ENCODE peak calls at places on chromosomes 1 and 21, in four cellular contexts. One of them, this sample, is unnamed.

GRCh38 chr21:40204956-40205355 is 337.7 kb downstream of the PCP4 start:
- DNase-seq in NCI-H345: peak; percentile 17
- DNase-seq in small intestine: no peak
- DNase-seq in colonic mucosa: no peak
- DNase-seq in this sample: no peak

GRCh38 chr1:32989160-32989894 is 24.7 kb upstream of the RNF19B start:
- DNase-seq in NCI-H345: no peak
- DNase-seq in small intestine: no peak
- DNase-seq in colonic mucosa: peak; percentile 56
- DNase-seq in this sample: peak; percentile 63

GRCh38 chr1:113153116-113153803 is 80.3 kb downstream of the LRIG2 start:
- DNase-seq in NCI-H345: no peak
- DNase-seq in small intestine: peak; percentile 82
- DNase-seq in colonic mucosa: peak; percentile 51
- DNase-seq in this sample: no peak

GRCh38 chr1:173478099-173478555 is 992 bp downstream of the PRDX6 start:
- DNase-seq in NCI-H345: peak; percentile 11
- DNase-seq in small intestine: peak; percentile 59
- DNase-seq in colonic mucosa: peak; percentile 58
- DNase-seq in this sample: peak; percentile 12

GRCh38 chr1:182731852-182732575 is 47.6 kb upstream of the RGS8 start:
- DNase-seq in NCI-H345: no peak
- DNase-seq in small intestine: no peak
- DNase-seq in colonic mucosa: no peak
- DNase-seq in this sample: no peak

GRCh38 chr1:71693581-71693980 is 588.8 kb downstream of the NEGR1 start:
- DNase-seq in NCI-H345: no peak
- DNase-seq in small intestine: no peak
- DNase-seq in colonic mucosa: no peak
- DNase-seq in this sample: no peak

GRCh38 chr21:17819878-17820232 is 699 bp upstream of the C21orf91 start:
- DNase-seq in NCI-H345: peak; percentile 85
- DNase-seq in small intestine: no peak
- DNase-seq in colonic mucosa: no peak
- DNase-seq in this sample: no peak

GRCh38 chr1:181219938-181220337 is 131.4 kb downstream of the IER5 start:
- DNase-seq in NCI-H345: no peak
- DNase-seq in small intestine: no peak
- DNase-seq in colonic mucosa: no peak
- DNase-seq in this sample: no peak

GRCh38 chr1:169891539-169891885 is 2.2 kb downstream of the SCYL3 start:
- DNase-seq in NCI-H345: no peak
- DNase-seq in small intestine: no peak
- DNase-seq in colonic mucosa: no peak
- DNase-seq in this sample: no peak

GRCh38 chr1:224736619-224737352 is 120.7 kb downstream of the CNIH3 start:
- DNase-seq in NCI-H345: no peak
- DNase-seq in small intestine: no peak
- DNase-seq in colonic mucosa: no peak
- DNase-seq in this sample: no peak

GRCh38 chr1:36116906-36117305 is 8.1 kb downstream of the COL8A2 start:
- DNase-seq in NCI-H345: no peak
- DNase-seq in small intestine: no peak
- DNase-seq in colonic mucosa: no peak
- DNase-seq in this sample: no peak

GRCh38 chr1:184255560-184255959 is 131.3 kb upstream of the C1orf21 start:
- DNase-seq in NCI-H345: no peak
- DNase-seq in small intestine: no peak
- DNase-seq in colonic mucosa: no peak
- DNase-seq in this sample: no peak

GRCh38 chr1:50981741-50982140 is 11.7 kb downstream of the CDKN2C start:
- DNase-seq in NCI-H345: peak; percentile 53
- DNase-seq in small intestine: no peak
- DNase-seq in colonic mucosa: no peak
- DNase-seq in this sample: no peak

This sample was measured in HCT116.